ENCODE peak calls at places on chromosomes 7 and 10, in four cellular contexts. S is fibroblast of pulmonary artery; H is psoas muscle; E is activated CD8-positive, alpha-beta T cell treated with anti-CD3 and anti-CD28 coated beads for 36 hours. Q is an unnamed sample.

GRCh38 chr10:3961082-3961481 is 176.1 kb upstream of the KLF6 start:
- DNase-seq in E (peak; percentile 77), H (no peak), S (no peak), Q (no peak)

GRCh38 chr7:105682331-105683070 is 101.2 kb upstream of the EFCAB10 start:
- DNase-seq in E (no peak), H (no peak), S (peak; percentile 34), Q (no peak)

GRCh38 chr7:67713651-67714050 is 717.0 kb downstream of the TYW1 start:
- DNase-seq in E (no peak), S (no peak), H (no peak), Q (no peak)

GRCh38 chr10:132584081-132584480 is 46.5 kb downstream of the INPP5A start:
- DNase-seq in E (no peak), S (no peak), H (no peak), Q (no peak)

GRCh38 chr10:74432841-74433594 is 282.0 kb downstream of the ADK start:
- DNase-seq in E (no peak), S (peak; percentile 45), H (no peak), Q (no peak)

GRCh38 chr10:1657500-1657899 is 79.8 kb downstream of the ADARB2 start:
- DNase-seq in E (no peak), S (no peak), H (no peak), Q (no peak)

GRCh38 chr10:124128811-124129145 is 35.4 kb upstream of the CHST15 start:
- DNase-seq in S (no peak), E (no peak), H (no peak), Q (no peak)

GRCh38 chr7:109190766-109191165 is 621.1 kb downstream of the DNAJB9 start:
- DNase-seq in H (no peak), E (no peak), S (no peak), Q (no peak)

GRCh38 chr10:55734112-55734511 is 626.9 kb downstream of the ZWINT start:
- DNase-seq in E (no peak), H (no peak), S (no peak), Q (no peak)

GRCh38 chr7:124399941-124400340 is 365.7 kb downstream of the GPR37 start:
- DNase-seq in E (no peak), H (no peak), S (no peak), Q (no peak)

GRCh38 chr10:125451319-125451718 is 231.6 kb downstream of the TEX36 start:
- DNase-seq in H (no peak), S (no peak), E (no peak), Q (no peak)

GRCh38 chr7:952548-953441 is 1.7 kb downstream of the ADAP1 start:
- DNase-seq in S (no peak), E (no peak), H (no peak), Q (no peak)

GRCh38 chr7:101487753-101488152 is 125.1 kb downstream of the COL26A1 start:
- DNase-seq in H (no peak), S (no peak), E (no peak), Q (no peak)

GRCh38 chr10:71756441-71757191 is 16.7 kb downstream of the VSIR start:
- DNase-seq in E (no peak), H (no peak), S (no peak), Q (no peak)

GRCh38 chr10:44339218-44339617 is 45.7 kb downstream of the CXCL12 start:
- DNase-seq in S (peak; percentile 31), H (no peak), E (no peak), Q (no peak)

GRCh38 chr7:127347567-127348246 is 44.8 kb downstream of the ZNF800 start:
- DNase-seq in S (peak; percentile 71), E (peak; percentile 77), H (peak; percentile 66), Q (peak; percentile 79)

GRCh38 chr10:16644146-16644545 is 122.5 kb upstream of the C1QL3 start:
- DNase-seq in H (no peak), E (no peak), S (peak; percentile 50), Q (peak; percentile 9)

GRCh38 chr10:79490400-79491081 is 21.8 kb upstream of the EIF5AL1 start:
- DNase-seq in H (peak; percentile 30), E (no peak), S (peak; percentile 60), Q (no peak)

GRCh38 chr10:68153473-68154210 is 44.4 kb downstream of the MYPN start:
- DNase-seq in E (peak; percentile 13), H (no peak), S (peak; percentile 96), Q (peak; percentile 77)

GRCh38 chr10:62873866-62874265 is 57.7 kb upstream of the EGR2 start:
- DNase-seq in H (no peak), E (peak; percentile 45), S (no peak), Q (no peak)

GRCh38 chr10:74981831-74982633 is 129.4 kb upstream of the SAMD8 start:
- DNase-seq in H (no peak), S (no peak), E (no peak), Q (no peak)

GRCh38 chr7:43954524-43955228 is 28.4 kb downstream of the UBE2D4 start:
- DNase-seq in H (no peak), S (peak; percentile 69), E (peak; percentile 50), Q (peak; percentile 43)

GRCh38 chr10:100697070-100697469 is 48.3 kb upstream of the PAX2 start:
- DNase-seq in H (peak; percentile 34), S (peak; percentile 65), E (peak; percentile 63), Q (peak; percentile 22)

GRCh38 chr7:44223362-44224114 is 22.8 kb downstream of the YKT6 start:
- DNase-seq in E (no peak), S (no peak), H (no peak), Q (no peak)

GRCh38 chr10:74292871-74293427 is 141.9 kb downstream of the ADK start:
- DNase-seq in H (no peak), E (no peak), S (peak; percentile 55), Q (peak; percentile 34)

GRCh38 chr10:132283604-132284382 is 24.0 kb downstream of the STK32C start:
- DNase-seq in E (no peak), S (no peak), H (peak; percentile 9), Q (no peak)

GRCh38 chr7:49295136-49295535 is 370.8 kb downstream of the CDC14C start:
- DNase-seq in E (no peak), H (no peak), S (peak; percentile 52), Q (no peak)

GRCh38 chr7:104024632-104025031 is 35.2 kb upstream of the RELN start:
- DNase-seq in S (no peak), E (no peak), H (no peak), Q (no peak)

DNA sequence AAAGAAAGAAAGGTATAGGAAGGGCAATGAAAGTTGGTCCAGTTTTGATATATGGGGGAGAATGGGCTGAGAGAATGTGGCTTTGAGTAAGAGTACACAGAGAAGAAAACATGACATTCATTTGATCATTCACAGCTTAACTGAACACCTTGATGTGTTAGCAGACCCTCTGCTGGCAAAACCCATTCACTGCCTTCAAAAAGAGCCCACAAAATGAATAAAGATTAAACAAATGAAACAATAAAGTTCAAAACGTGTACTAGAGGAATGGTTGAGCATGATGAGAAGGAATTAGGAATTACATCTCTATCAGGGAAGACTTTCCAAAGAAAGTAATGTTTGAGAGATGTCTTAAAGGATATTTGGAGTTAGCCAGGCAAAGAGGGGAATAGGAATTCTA is 2.1 kb downstream of the WEE2 start:
- DNase-seq in H (no peak), S (no peak), E (no peak), Q (no peak)
- TF ChIP-seq CTCF in H (no peak), S (no peak), E (no peak), Q (no peak)

DNA sequence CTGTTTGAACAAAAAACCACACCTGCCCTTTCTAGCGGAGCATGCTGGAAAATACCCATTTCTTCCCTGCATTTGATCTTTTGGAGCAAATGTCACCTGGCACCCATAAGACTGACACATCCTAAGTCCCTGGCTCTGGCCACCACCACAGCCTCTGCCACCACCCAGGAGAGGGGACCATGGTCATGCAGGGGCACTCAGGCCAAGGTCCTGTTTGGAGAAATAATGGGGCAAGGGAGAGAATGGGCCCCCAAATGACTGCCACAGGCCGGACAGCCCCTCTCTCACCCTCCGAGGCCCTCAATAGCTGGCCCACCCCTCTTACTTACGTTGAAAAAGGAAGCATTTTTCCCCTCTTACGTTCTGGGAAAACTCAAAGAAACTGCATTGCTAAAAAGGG is 35.4 kb downstream of the RGS10 start:
- DNase-seq in E (no peak), S (no peak), H (no peak), Q (no peak)
- TF ChIP-seq CTCF in E (no peak), S (no peak), H (no peak), Q (no peak)

GRCh38 chr7:50317221-50317678 is 12.7 kb downstream of the IKZF1 start:
- DNase-seq in H (no peak), S (no peak), E (peak; percentile 75), Q (no peak)
- TF ChIP-seq CTCF in H (no peak), S (no peak), E (peak; percentile 7), Q (no peak)

GRCh38 chr7:2821161-2821841 is 22.8 kb downstream of the GNA12 start:
- DNase-seq in H (no peak), S (peak; percentile 86), E (peak; percentile 13), Q (peak; percentile 62)
- TF ChIP-seq CTCF in H (no peak), S (no peak), E (no peak), Q (peak; percentile 18)

GRCh38 chr10:58219875-58220274 is 47.8 kb downstream of the IPMK start:
- DNase-seq in H (no peak), S (no peak), E (no peak), Q (no peak)
- TF ChIP-seq CTCF in H (no peak), S (no peak), E (no peak), Q (no peak)

GRCh38 chr10:49178489-49179471 is 9.4 kb downstream of the TMEM273 start:
- DNase-seq in H (no peak), E (no peak), S (no peak), Q (no peak)

GRCh38 chr10:49175587-49176309 is 12.4 kb downstream of the TMEM273 start:
- DNase-seq in S (no peak), E (no peak), H (no peak), Q (no peak)

GRCh38 chr10:49177391-49178355 is 10.5 kb downstream of the TMEM273 start:
- DNase-seq in S (peak; percentile 78), H (peak; percentile 54), E (peak; percentile 84), Q (peak; percentile 39)

GRCh38 chr10:49174926-49175500 is 13.2 kb downstream of the TMEM273 start:
- DNase-seq in H (no peak), E (no peak), S (no peak), Q (no peak)

GRCh38 chr10:49176310-49177268 is 11.6 kb downstream of the TMEM273 start:
- DNase-seq in S (no peak), H (no peak), E (no peak), Q (no peak)
- TF ChIP-seq CTCF in S (no peak), H (no peak), E (no peak), Q (no peak)

GRCh38 chr10:69364232-69364631 is 52.5 kb downstream of the TACR2 start:
- DNase-seq in H (no peak), S (no peak), E (no peak), Q (no peak)
- TF ChIP-seq CTCF in H (no peak), S (no peak), E (no peak), Q (no peak)

GRCh38 chr10:43125274-43125845 is 12.9 kb upstream of the CSGALNACT2 start:
- DNase-seq in S (no peak), E (peak; percentile 0), H (no peak), Q (no peak)
- TF ChIP-seq CTCF in S (no peak), E (no peak), H (no peak), Q (no peak)

Q was measured in Calu3.